ENCODE peak calls at places on chromosomes 16 and 17, in eight cellular contexts. One of them, this sample, is unnamed. For H3K4me1, the result is how much of the 10 kb centered on the place peaks cover.

GRCh38 chr16:71230122-71230845 is at the start of gene HYDIN:
- DNase-seq in K562: peak
- DNase-seq in breast epithelium: peak
- DNase-seq in SK-N-SH: peak
- DNase-seq in GM23338: peak
- DNase-seq in stomach: no peak
- DNase-seq in sigmoid colon: no peak
- DNase-seq in HCT116: no peak
- DNase-seq in this sample: peak

GRCh38 chr17:7884581-7885356 is 3.8 kb upstream of the CHD3 start:
- DNase-seq in K562: peak
- DNase-seq in breast epithelium: no peak
- DNase-seq in SK-N-SH: peak
- DNase-seq in GM23338: peak
- DNase-seq in stomach: peak
- DNase-seq in sigmoid colon: no peak
- DNase-seq in HCT116: no peak
- DNase-seq in this sample: peak

GRCh38 chr17:39979021-39979660 is 1.5 kb upstream of the PSMD3 start:
- DNase-seq in K562: no peak
- DNase-seq in breast epithelium: no peak
- DNase-seq in SK-N-SH: no peak
- DNase-seq in GM23338: no peak
- DNase-seq in stomach: no peak
- DNase-seq in sigmoid colon: no peak
- DNase-seq in HCT116: no peak
- DNase-seq in this sample: no peak

GRCh38 chr16:4683255-4684029 is 9.9 kb upstream of the NUDT16L1 start:
- DNase-seq in K562: no peak
- DNase-seq in breast epithelium: no peak
- DNase-seq in SK-N-SH: no peak
- DNase-seq in GM23338: no peak
- DNase-seq in stomach: no peak
- DNase-seq in sigmoid colon: peak
- DNase-seq in HCT116: no peak
- DNase-seq in this sample: no peak

GRCh38 chr17:18371455-18371854 is 6.1 kb upstream of the EVPLL start:
- DNase-seq in K562: no peak
- DNase-seq in breast epithelium: no peak
- DNase-seq in SK-N-SH: no peak
- DNase-seq in GM23338: no peak
- DNase-seq in stomach: no peak
- DNase-seq in sigmoid colon: no peak
- DNase-seq in HCT116: no peak
- DNase-seq in this sample: no peak

GRCh38 chr16:52068447-52069074 is 478.4 kb downstream of the TOX3 start:
- DNase-seq in K562: no peak
- DNase-seq in breast epithelium: no peak
- DNase-seq in SK-N-SH: peak
- DNase-seq in GM23338: peak
- DNase-seq in stomach: peak
- DNase-seq in sigmoid colon: no peak
- DNase-seq in HCT116: no peak
- DNase-seq in this sample: no peak

GRCh38 chr16:78844028-78844427 is 744.6 kb downstream of the WWOX start:
- DNase-seq in K562: no peak
- DNase-seq in breast epithelium: no peak
- DNase-seq in SK-N-SH: no peak
- DNase-seq in GM23338: no peak
- DNase-seq in stomach: no peak
- DNase-seq in sigmoid colon: no peak
- DNase-seq in HCT116: no peak
- DNase-seq in this sample: no peak

GRCh38 chr17:17303847-17304490 is 796 bp downstream of the NT5M start:
- DNase-seq in K562: no peak
- DNase-seq in breast epithelium: no peak
- DNase-seq in SK-N-SH: peak
- DNase-seq in GM23338: no peak
- DNase-seq in stomach: no peak
- DNase-seq in sigmoid colon: no peak
- DNase-seq in HCT116: no peak
- DNase-seq in this sample: no peak

GRCh38 chr16:51638338-51639135 is 487.5 kb upstream of the SALL1 start:
- DNase-seq in K562: no peak
- DNase-seq in breast epithelium: no peak
- DNase-seq in SK-N-SH: no peak
- DNase-seq in GM23338: no peak
- DNase-seq in stomach: no peak
- DNase-seq in sigmoid colon: no peak
- DNase-seq in HCT116: no peak
- DNase-seq in this sample: no peak

GRCh38 chr17:77770331-77771105 is 188.0 kb upstream of the TNRC6C start:
- DNase-seq in K562: peak
- DNase-seq in breast epithelium: no peak
- DNase-seq in SK-N-SH: no peak
- DNase-seq in GM23338: no peak
- DNase-seq in stomach: no peak
- DNase-seq in sigmoid colon: no peak
- DNase-seq in HCT116: no peak
- DNase-seq in this sample: no peak

GRCh38 chr17:47855737-47856136 is 4.8 kb upstream of the SP6 start:
- DNase-seq in K562: no peak
- DNase-seq in breast epithelium: no peak
- DNase-seq in SK-N-SH: no peak
- DNase-seq in GM23338: peak
- DNase-seq in stomach: no peak
- DNase-seq in sigmoid colon: no peak
- DNase-seq in HCT116: no peak
- DNase-seq in this sample: no peak

GRCh38 chr16:87628940-87629339 is 26.6 kb downstream of the JPH3 start:
- DNase-seq in K562: no peak
- DNase-seq in breast epithelium: no peak
- DNase-seq in SK-N-SH: no peak
- DNase-seq in GM23338: no peak
- DNase-seq in stomach: no peak
- DNase-seq in sigmoid colon: no peak
- DNase-seq in HCT116: no peak
- DNase-seq in this sample: no peak

GRCh38 chr16:15041260-15042011 is 14.4 kb downstream of the NTAN1 start:
- DNase-seq in K562: peak
- DNase-seq in breast epithelium: no peak
- DNase-seq in SK-N-SH: no peak
- DNase-seq in GM23338: peak
- DNase-seq in stomach: peak
- DNase-seq in sigmoid colon: peak
- DNase-seq in HCT116: no peak
- DNase-seq in this sample: peak

DNA sequence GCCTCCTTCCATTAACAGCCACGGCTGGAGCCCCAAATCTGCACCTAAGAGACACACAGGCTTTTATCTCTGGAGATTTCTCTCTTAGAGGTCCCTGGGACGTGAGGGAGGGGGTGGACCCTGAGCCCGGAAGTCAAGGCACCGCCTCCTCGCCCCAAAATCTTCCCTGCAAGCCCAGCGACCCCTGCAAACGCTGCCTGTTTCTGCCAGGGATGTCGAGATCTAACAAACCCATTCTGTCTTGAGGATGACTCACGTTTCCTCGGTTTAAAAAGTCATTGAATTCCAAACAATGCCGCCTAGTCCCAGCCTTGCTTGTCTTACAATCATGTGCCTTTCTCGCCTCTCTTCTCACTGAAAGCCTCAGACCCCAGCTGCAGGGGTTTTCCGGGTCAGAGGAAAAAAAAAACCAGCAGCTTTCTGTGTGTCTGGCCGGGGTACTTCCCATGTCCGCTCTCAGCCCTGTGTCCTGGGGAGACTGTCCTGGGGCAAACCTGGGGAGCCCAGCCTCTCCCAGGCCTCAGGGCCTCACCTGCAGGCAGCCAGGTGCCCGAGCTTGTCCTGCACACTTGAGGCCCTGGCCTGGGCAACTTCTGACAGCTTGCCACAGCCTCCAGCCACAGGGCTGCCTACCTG is 15.4 kb downstream of the ARL2BP start:
- DNase-seq in K562: no peak
- DNase-seq in breast epithelium: peak
- DNase-seq in SK-N-SH: no peak
- DNase-seq in GM23338: peak
- DNase-seq in stomach: peak
- DNase-seq in sigmoid colon: peak
- DNase-seq in HCT116: no peak
- DNase-seq in this sample: peak
- H3K4me1 ChIP-seq in K562: under half
- H3K4me1 ChIP-seq in breast epithelium: under half
- H3K4me1 ChIP-seq in SK-N-SH: under half
- H3K4me1 ChIP-seq in GM23338: under half
- H3K4me1 ChIP-seq in stomach: under half
- H3K4me1 ChIP-seq in sigmoid colon: under half
- H3K4me1 ChIP-seq in HCT116: under half
- H3K4me1 ChIP-seq in this sample: under half

DNA sequence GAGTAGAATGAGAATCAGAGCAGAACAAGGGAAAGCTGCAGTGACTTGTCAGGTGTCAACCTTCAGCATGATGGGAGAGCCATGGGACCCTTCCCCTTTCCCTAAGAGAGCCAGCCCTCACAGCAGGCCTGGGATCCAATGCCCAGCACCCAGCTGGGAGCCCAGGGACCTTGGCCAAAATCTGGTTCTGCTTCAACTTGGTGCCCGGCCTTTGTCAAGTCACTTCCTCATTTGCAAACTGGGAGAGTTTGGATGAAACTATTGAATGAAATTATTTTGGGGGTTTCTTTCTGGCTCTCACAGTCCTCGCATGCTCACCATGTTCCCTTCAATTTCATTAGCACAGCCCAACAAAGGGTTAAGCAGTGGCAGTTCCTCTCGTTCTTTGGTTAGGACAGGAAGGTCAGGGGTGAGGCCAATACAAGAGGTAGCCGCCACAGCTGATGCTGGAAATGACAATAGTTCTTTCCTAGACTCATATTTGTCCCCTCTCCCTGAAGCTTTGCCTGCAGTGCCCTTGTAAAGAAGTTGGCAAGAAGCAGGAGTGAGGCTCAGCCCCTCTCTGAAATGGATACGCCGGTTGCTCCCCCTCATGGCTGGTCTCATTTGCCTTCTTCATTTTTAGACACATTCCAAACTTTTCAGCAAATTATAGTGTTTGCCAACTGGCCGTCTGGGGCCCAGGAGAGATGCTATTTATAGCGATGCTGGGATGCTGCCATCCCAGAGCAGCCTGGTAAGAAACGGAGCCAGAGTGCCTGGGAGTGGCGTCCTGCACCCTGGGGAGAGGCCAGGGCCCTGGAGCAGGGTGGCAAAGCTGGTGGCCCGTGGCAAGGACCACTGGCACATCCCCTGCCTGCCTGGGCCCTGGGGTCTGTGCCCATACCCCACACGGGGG is 34.5 kb upstream of the MEOX1 start:
- DNase-seq in K562: no peak
- DNase-seq in breast epithelium: no peak
- DNase-seq in SK-N-SH: no peak
- DNase-seq in GM23338: no peak
- DNase-seq in stomach: no peak
- DNase-seq in sigmoid colon: peak
- DNase-seq in HCT116: no peak
- DNase-seq in this sample: no peak
- TF ChIP-seq POLR2AphosphoS5 in K562: no peak
- TF ChIP-seq POLR2AphosphoS5 in breast epithelium: no peak
- TF ChIP-seq POLR2AphosphoS5 in SK-N-SH: no peak
- TF ChIP-seq POLR2AphosphoS5 in GM23338: no peak
- TF ChIP-seq POLR2AphosphoS5 in stomach: no peak
- TF ChIP-seq POLR2AphosphoS5 in sigmoid colon: no peak
- TF ChIP-seq POLR2AphosphoS5 in HCT116: no peak
- TF ChIP-seq POLR2AphosphoS5 in this sample: no peak

GRCh38 chr17:1592751-1593629 is 30.4 kb upstream of the PITPNA start:
- DNase-seq in K562: peak
- DNase-seq in breast epithelium: no peak
- DNase-seq in SK-N-SH: no peak
- DNase-seq in GM23338: no peak
- DNase-seq in stomach: no peak
- DNase-seq in sigmoid colon: no peak
- DNase-seq in HCT116: no peak
- DNase-seq in this sample: no peak
- H3K4me1 ChIP-seq in K562: under half
- H3K4me1 ChIP-seq in breast epithelium: under half
- H3K4me1 ChIP-seq in SK-N-SH: under half
- H3K4me1 ChIP-seq in GM23338: under half
- H3K4me1 ChIP-seq in stomach: under half
- H3K4me1 ChIP-seq in sigmoid colon: under half
- H3K4me1 ChIP-seq in HCT116: under half
- H3K4me1 ChIP-seq in this sample: under half

DNA sequence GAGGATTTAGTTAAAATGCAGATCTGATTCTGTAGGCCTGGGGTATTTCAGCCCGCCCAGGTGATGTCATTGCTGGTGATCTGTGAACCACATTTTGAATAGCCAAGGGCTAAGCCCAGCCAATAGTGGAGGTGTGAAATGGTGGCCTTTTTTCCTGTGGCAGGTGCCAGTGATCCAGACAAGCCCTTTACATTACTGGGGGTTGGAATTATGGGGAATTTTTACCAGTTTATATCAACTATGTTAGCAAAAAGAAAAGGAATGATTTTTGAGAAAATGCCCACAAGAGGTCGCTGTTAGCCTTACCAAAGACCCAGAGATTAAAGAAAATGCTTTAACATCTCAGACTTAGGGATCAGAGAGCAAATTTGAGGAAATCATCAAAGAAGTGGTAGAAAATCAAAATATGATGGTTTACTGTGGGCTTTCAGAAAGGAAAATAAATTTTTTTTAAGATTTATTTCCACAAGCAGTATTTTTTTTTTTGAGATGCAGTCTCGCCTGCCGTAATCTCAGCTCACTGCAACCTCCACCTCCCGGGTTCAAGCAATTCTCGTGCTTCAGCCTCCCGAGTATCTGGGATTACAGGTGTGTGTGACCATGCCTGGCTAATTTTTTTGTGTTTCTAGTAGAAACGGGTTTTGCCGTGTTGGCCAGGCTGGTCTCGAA is 3.9 kb downstream of the VPS35L start:
- DNase-seq in K562: peak
- DNase-seq in breast epithelium: no peak
- DNase-seq in SK-N-SH: peak
- DNase-seq in GM23338: peak
- DNase-seq in stomach: no peak
- DNase-seq in sigmoid colon: no peak
- DNase-seq in HCT116: peak
- DNase-seq in this sample: no peak
- TF ChIP-seq POLR2AphosphoS5 in K562: no peak
- TF ChIP-seq POLR2AphosphoS5 in breast epithelium: no peak
- TF ChIP-seq POLR2AphosphoS5 in SK-N-SH: no peak
- TF ChIP-seq POLR2AphosphoS5 in GM23338: no peak
- TF ChIP-seq POLR2AphosphoS5 in stomach: no peak
- TF ChIP-seq POLR2AphosphoS5 in sigmoid colon: no peak
- TF ChIP-seq POLR2AphosphoS5 in HCT116: no peak
- TF ChIP-seq POLR2AphosphoS5 in this sample: no peak

GRCh38 chr16:23837553-23838308 is 1.9 kb downstream of the PRKCB start:
- DNase-seq in K562: peak
- DNase-seq in breast epithelium: no peak
- DNase-seq in SK-N-SH: no peak
- DNase-seq in GM23338: peak
- DNase-seq in stomach: no peak
- DNase-seq in sigmoid colon: no peak
- DNase-seq in HCT116: no peak
- DNase-seq in this sample: no peak
- H3K4me1 ChIP-seq in K562: under half
- H3K4me1 ChIP-seq in breast epithelium: under half
- H3K4me1 ChIP-seq in SK-N-SH: under half
- H3K4me1 ChIP-seq in GM23338: under half
- H3K4me1 ChIP-seq in stomach: under half
- H3K4me1 ChIP-seq in sigmoid colon: under half
- H3K4me1 ChIP-seq in HCT116: under half
- H3K4me1 ChIP-seq in this sample: under half

GRCh38 chr17:82615084-82616020 is 32.9 kb downstream of the WDR45B start:
- DNase-seq in K562: no peak
- DNase-seq in breast epithelium: no peak
- DNase-seq in SK-N-SH: no peak
- DNase-seq in GM23338: peak
- DNase-seq in stomach: no peak
- DNase-seq in sigmoid colon: no peak
- DNase-seq in HCT116: no peak
- DNase-seq in this sample: no peak
- TF ChIP-seq POLR2AphosphoS5 in K562: peak
- TF ChIP-seq POLR2AphosphoS5 in breast epithelium: no peak
- TF ChIP-seq POLR2AphosphoS5 in SK-N-SH: no peak
- TF ChIP-seq POLR2AphosphoS5 in GM23338: no peak
- TF ChIP-seq POLR2AphosphoS5 in stomach: no peak
- TF ChIP-seq POLR2AphosphoS5 in sigmoid colon: no peak
- TF ChIP-seq POLR2AphosphoS5 in HCT116: no peak
- TF ChIP-seq POLR2AphosphoS5 in this sample: no peak